ENCODE peak calls at places on chromosome 6, in eight cellular contexts. U is breast epithelium, Y is body of pancreas, H is brain microvascular endothelial cell, X is Panc1, V is sigmoid colon, W is AG04450, F is fibroblast of lung. M is an unnamed sample.

GRCh38 chr6:100267002-100267401 is 197.7 kb downstream of the SIM1 start:
- DNase-seq in X (no peak), Y (no peak), W (no peak), V (no peak), F (no peak), H (no peak), U (no peak), M (no peak)

GRCh38 chr6:164108869-164109769 is 694.6 kb downstream of the QKI start:
- DNase-seq in V (peak), Y (no peak), U (peak), F (peak), H (no peak), X (no peak), W (no peak), M (peak)

GRCh38 chr6:170090561-170090960 is 200.3 kb downstream of the DLL1 start:
- DNase-seq in X (no peak), U (no peak), F (no peak), W (no peak), H (no peak), Y (peak), V (no peak), M (no peak)

GRCh38 chr6:144637535-144637934 is 352.4 kb downstream of the UTRN start:
- DNase-seq in X (no peak), F (no peak), W (no peak), U (no peak), V (no peak), H (no peak), Y (no peak), M (no peak)

GRCh38 chr6:128663238-128663637 is 142.8 kb upstream of the PTPRK start:
- DNase-seq in H (no peak), U (no peak), F (no peak), V (no peak), Y (no peak), W (no peak), X (no peak), M (no peak)

GRCh38 chr6:159594750-159595117 is 98.3 kb downstream of the SOD2 start:
- DNase-seq in H (no peak), X (peak), U (no peak), F (peak), Y (no peak), V (no peak), W (no peak), M (no peak)

GRCh38 chr6:20241102-20241501 is 28.8 kb upstream of the MBOAT1 start:
- DNase-seq in F (no peak), W (no peak), U (no peak), X (no peak), Y (no peak), H (no peak), V (no peak), M (no peak)

GRCh38 chr6:44489912-44490604 is 102.6 kb downstream of the CDC5L start:
- DNase-seq in V (no peak), X (peak), F (peak), H (peak), W (peak), U (no peak), Y (peak), M (peak)

GRCh38 chr6:169800668-169801395 is 49.4 kb downstream of the ERMARD start:
- DNase-seq in X (peak), V (no peak), Y (no peak), F (peak), U (no peak), W (peak), H (peak), M (no peak)

GRCh38 chr6:136324981-136325380 is 35.3 kb upstream of the BCLAF1 start:
- DNase-seq in U (no peak), F (no peak), X (no peak), H (no peak), W (no peak), Y (no peak), V (no peak), M (no peak)

GRCh38 chr6:113995632-113996031 is 24.7 kb upstream of the HDAC2 start:
- DNase-seq in Y (no peak), U (no peak), F (peak), V (peak), X (peak), W (peak), H (peak), M (peak)

GRCh38 chr6:11025911-11026635 is 18.0 kb downstream of the ELOVL2 start:
- DNase-seq in U (no peak), F (no peak), Y (no peak), H (no peak), W (no peak), X (no peak), V (no peak), M (no peak)

GRCh38 chr6:23174781-23175361 is 605.5 kb downstream of the HDGFL1 start:
- DNase-seq in F (peak), U (no peak), W (peak), V (no peak), Y (no peak), X (peak), H (peak), M (no peak)

GRCh38 chr6:169976301-169977081 is 225.1 kb downstream of the ERMARD start:
- DNase-seq in U (peak), W (no peak), X (no peak), F (no peak), Y (no peak), V (peak), H (no peak), M (no peak)

GRCh38 chr6:33276864-33277662 is at the start of gene B3GALT4:
- DNase-seq in V (peak), H (peak), X (no peak), U (peak), F (peak), Y (peak), W (no peak), M (peak)

GRCh38 chr6:45434401-45434741 is 56.6 kb upstream of the SUPT3H start:
- DNase-seq in U (no peak), H (no peak), V (no peak), Y (no peak), F (no peak), X (no peak), W (no peak), M (no peak)

GRCh38 chr6:47670851-47671250 is 27.5 kb upstream of the ADGRF4 start:
- DNase-seq in H (no peak), U (no peak), X (no peak), W (no peak), Y (no peak), V (no peak), F (no peak), M (no peak)

GRCh38 chr6:113858067-113858604 is 991 bp downstream of the MARCKS start:
- DNase-seq in V (peak), U (peak), F (peak), H (peak), Y (peak), W (no peak), X (no peak), M (peak)

GRCh38 chr6:134413241-134413643 is 95.3 kb upstream of the SGK1 start:
- DNase-seq in F (no peak), W (no peak), U (no peak), V (no peak), Y (no peak), H (no peak), X (no peak), M (no peak)

DNA sequence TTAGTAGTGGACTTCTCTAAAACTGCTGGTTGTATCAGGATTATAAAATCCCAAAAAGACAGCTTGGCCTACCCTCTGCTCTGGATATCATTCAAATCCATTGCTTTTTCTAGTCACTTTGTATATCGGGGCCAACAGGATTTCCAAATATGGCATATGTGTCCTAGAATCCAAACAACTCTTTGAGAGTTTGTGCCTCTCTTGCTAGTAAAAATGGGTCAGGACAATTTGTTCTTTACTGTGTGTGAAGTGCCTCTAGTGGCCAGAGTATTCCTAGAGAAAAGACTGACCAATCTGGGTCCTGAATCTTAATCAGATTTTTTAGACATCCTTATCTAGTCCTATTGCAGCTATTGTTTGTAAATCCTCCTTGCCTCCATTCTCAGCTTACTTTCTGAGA is 33.5 kb upstream of the MANEA start:
- DNase-seq in Y (no peak), V (no peak), U (no peak), F (no peak), X (no peak), H (no peak), W (no peak), M (no peak)
- TF ChIP-seq CTCF in Y (no peak), V (no peak), U (no peak), F (no peak), X (no peak), H (no peak), W (no peak), M (no peak)

DNA sequence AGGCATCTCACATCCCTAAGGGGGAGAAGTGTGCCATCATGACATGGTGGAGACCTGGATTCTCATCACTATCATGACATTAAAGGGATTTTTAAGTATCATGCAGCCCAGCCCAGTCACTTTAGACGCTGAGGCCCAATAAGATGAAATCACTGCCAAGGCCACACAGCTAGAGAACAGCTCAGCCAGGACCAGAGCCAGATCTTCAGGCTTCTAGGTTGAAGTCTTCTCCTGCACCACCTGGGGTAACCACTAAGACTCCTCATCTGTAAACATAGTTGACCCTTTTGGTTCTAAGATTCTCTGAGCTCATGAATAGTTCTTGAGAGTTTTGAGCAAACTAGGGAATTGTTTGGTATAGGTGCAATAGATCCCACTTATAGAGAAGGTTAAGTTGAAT is 125.1 kb downstream of the TCP11 start:
- DNase-seq in Y (no peak), F (no peak), U (no peak), H (no peak), X (no peak), W (no peak), V (no peak), M (no peak)
- H3K4me3 ChIP-seq in Y (no peak), F (no peak), U (no peak), H (no peak), X (no peak), W (no peak), V (no peak), M (no peak)

GRCh38 chr6:26519359-26519758 is 18.8 kb upstream of the HMGN4 start:
- DNase-seq in F (no peak), V (no peak), X (no peak), Y (no peak), H (no peak), U (no peak), W (no peak), M (no peak)
- H3K27ac ChIP-seq in F (no peak), V (no peak), X (no peak), Y (no peak), H (no peak), U (no peak), W (no peak), M (no peak)

DNA sequence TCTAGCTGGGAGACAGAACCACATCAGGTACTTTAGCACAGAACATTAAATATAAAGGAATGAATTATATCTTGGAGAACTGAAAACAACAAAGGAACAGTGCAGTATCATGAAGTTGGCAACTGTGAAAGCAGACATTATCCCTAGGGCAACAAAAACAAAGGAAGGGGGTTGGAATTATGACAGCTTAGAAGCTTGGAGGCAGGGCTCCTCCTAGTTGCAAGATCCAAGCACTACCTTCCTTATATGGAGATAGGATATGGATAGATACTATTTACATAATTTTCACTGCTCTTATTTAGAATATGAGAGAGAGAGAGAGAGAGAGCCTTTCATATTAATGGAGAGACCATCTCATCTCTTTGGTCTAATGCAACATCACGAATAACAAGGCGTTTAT is 27.0 kb downstream of the TMEM14A start:
- DNase-seq in Y (no peak), F (peak), W (no peak), H (no peak), U (no peak), V (no peak), X (no peak), M (no peak)
- TF ChIP-seq CTCF in Y (no peak), F (no peak), W (peak), H (peak), U (no peak), V (no peak), X (no peak), M (no peak)

DNA sequence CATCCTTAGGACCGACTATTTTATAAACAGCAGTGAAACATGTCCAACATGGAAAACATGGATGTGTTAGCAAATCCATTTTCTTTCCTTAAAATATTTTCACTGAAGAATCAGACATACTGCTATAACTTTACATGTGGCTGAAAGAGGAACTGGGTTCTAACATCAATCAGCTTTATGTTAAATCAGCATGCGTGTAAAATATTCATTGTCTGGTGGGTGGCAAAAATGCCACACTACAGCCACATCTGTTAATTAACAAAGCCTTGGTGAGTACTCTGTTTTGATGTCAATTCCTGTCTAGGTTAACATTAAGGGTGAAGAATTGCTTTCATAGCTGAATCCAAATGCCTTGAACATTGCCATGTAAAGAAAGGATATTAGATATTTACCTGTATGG is 222.6 kb upstream of the CEP162 start:
- DNase-seq in H (no peak), V (no peak), F (no peak), W (no peak), X (no peak), Y (no peak), U (no peak), M (no peak)
- H3K4me3 ChIP-seq in H (no peak), V (no peak), F (no peak), W (no peak), X (no peak), Y (no peak), U (no peak), M (no peak)

GRCh38 chr6:107061125-107062020 is 33.4 kb downstream of the MTRES1 start:
- DNase-seq in X (no peak), Y (no peak), H (no peak), W (no peak), F (no peak), V (no peak), U (no peak), M (no peak)
- H3K27ac ChIP-seq in X (no peak), Y (no peak), H (no peak), W (no peak), F (no peak), V (no peak), U (no peak), M (no peak)

M was measured in psoas muscle.